ENCODE peak calls at places on chromosomes 4 and X, in seven cellular contexts. Q is HCT116, W is H1, S is K562, C is HepG2, Z is SK-N-SH, I is GM12878. F is an unnamed sample.

GRCh38 chrX:17860811-17861495 is at the start of gene RAI2:
- DNase-seq in S (peak; percentile 17), W (peak; percentile 51), I (no peak), Q (no peak), C (no peak), Z (peak; percentile 75), F (peak; percentile 12)

GRCh38 chrX:129145898-129146297 is 377.4 kb downstream of the SMARCA1 start:
- DNase-seq in I (no peak), Z (no peak), C (peak; percentile 51), Q (no peak), S (no peak), W (no peak), F (no peak)

GRCh38 chr4:65747386-65747785 is 77.1 kb upstream of the EPHA5 start:
- DNase-seq in I (no peak), Q (no peak), Z (no peak), W (no peak), S (no peak), C (no peak), F (no peak)

GRCh38 chr4:39510348-39510929 is 16.8 kb downstream of the UGDH start:
- DNase-seq in C (no peak), Q (no peak), W (no peak), Z (no peak), S (no peak), I (no peak), F (no peak)

GRCh38 chrX:650274-650673 is 19.7 kb downstream of the SHOX start:
- DNase-seq in Z (no peak), W (peak; percentile 39), S (no peak), C (no peak), I (no peak), Q (no peak), F (no peak)

GRCh38 chrX:22126311-22126710 is 94.2 kb downstream of the PHEX start:
- DNase-seq in Z (no peak), C (no peak), Q (no peak), I (no peak), W (no peak), S (no peak), F (no peak)

GRCh38 chrX:77174680-77175336 is 272.4 kb upstream of the FGF16 start:
- DNase-seq in S (no peak), Q (no peak), I (no peak), C (no peak), Z (no peak), W (no peak), F (no peak)

GRCh38 chr4:106421441-106422296 is 53.1 kb upstream of the GIMD1 start:
- DNase-seq in W (no peak), Q (no peak), Z (no peak), S (no peak), C (peak; percentile 50), I (no peak), F (peak; percentile 69)

GRCh38 chr4:36243355-36244256 is 708 bp downstream of the ARAP2 start:
- DNase-seq in C (no peak), I (no peak), S (peak; percentile 5), Q (no peak), Z (peak; percentile 4), W (peak; percentile 67), F (peak; percentile 30)

GRCh38 chr4:126778348-126778747 is 854.4 kb upstream of the INTU start:
- DNase-seq in Q (peak; percentile 10), C (no peak), I (no peak), S (peak; percentile 35), Z (no peak), W (no peak), F (no peak)

GRCh38 chr4:6956087-6956433 is 46.4 kb downstream of the TBC1D14 start:
- DNase-seq in Z (peak; percentile 6), C (no peak), W (no peak), I (no peak), Q (no peak), S (no peak), F (no peak)

GRCh38 chr4:183099537-183100297 is 660 bp downstream of the WWC2 start:
- DNase-seq in Q (no peak), C (peak; percentile 35), Z (no peak), S (peak; percentile 40), W (peak; percentile 85), I (no peak), F (peak; percentile 16)

GRCh38 chr4:92654084-92654483 is 350.3 kb downstream of the GRID2 start:
- DNase-seq in W (no peak), C (no peak), Q (no peak), S (no peak), I (no peak), Z (no peak), F (no peak)

GRCh38 chrX:115054876-115055275 is 37.5 kb upstream of the IL13RA2 start:
- DNase-seq in Q (no peak), W (no peak), C (no peak), Z (no peak), I (no peak), S (no peak), F (no peak)

GRCh38 chr4:56086073-56086521 is 137.4 kb downstream of the CEP135 start:
- DNase-seq in W (no peak), C (no peak), I (no peak), Q (no peak), S (no peak), Z (no peak), F (no peak)

GRCh38 chr4:175509320-175509719 is 302.7 kb downstream of the GPM6A start:
- DNase-seq in W (no peak), Z (no peak), S (peak; percentile 5), C (peak; percentile 12), Q (peak; percentile 42), I (no peak), F (no peak)

GRCh38 chr4:87041142-87041541 is 106.3 kb downstream of the AFF1 start:
- DNase-seq in C (no peak), Q (no peak), Z (no peak), W (no peak), I (no peak), S (no peak), F (no peak)

GRCh38 chrX:103733017-103733416 is 22.3 kb downstream of the TMEM31 start:
- DNase-seq in W (no peak), S (no peak), C (no peak), I (no peak), Q (no peak), Z (no peak), F (no peak)

DNA sequence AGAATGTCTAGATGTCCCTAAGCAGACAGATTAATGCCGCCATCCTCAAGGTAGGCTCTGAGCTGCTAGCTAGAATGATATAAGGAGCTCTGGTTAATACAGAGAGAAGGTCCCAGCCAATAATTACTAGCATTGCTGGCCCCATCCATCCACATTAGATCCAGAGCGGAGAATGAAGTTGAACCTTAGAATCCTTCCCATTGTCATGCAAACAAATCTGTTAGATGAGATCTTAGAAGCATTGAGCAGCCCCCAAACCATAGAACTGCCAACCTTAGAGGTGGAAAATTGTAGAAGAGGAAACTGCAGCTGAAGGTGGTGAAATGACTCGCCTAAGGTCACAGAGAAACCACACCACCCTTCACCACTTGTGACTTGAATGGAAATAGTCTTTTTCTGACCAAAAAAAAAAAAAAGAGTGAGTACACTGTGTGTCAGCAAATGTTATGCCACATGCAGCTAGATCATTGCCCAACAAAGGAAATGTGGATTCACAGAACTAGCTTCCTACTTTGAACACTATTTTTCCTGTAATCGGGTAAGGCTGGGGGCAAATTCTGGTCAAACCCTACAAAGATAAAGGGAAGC is 162.1 kb downstream of the SMIM20 start:
- DNase-seq in W (no peak), I (peak; percentile 84), Z (no peak), S (no peak), C (no peak), Q (no peak), F (no peak)
- TF ChIP-seq JUND in W (no peak), I (peak; percentile 59), Z (no peak), S (no peak), C (no peak), Q (peak; percentile 32), F (no peak)

DNA sequence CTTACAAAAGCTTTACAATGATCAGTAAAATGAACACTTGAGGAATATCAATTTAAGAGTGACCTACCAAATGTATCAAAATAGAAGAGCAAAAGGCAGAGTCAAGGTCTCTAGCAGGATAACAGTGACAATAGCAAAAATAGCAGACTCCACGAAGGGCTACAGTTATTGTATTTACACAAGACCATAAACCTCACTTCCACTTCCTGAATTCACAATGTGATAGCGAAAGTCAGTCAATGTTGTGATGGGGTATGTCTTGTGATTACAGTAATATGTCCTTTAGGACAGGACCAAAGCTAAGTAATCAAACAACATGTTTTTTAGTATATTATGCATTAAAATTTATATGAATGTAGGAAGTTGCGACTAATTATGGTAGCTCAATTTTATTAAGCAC is 139.6 kb downstream of the IQCM start:
- DNase-seq in Z (no peak), Q (no peak), W (no peak), I (peak; percentile 1), S (no peak), C (no peak), F (no peak)
- TF ChIP-seq JUND in Z (no peak), Q (no peak), W (no peak), I (no peak), S (no peak), C (no peak), F (no peak)

GRCh38 chrX:10795721-10796120 is 175.3 kb upstream of the MID1 start:
- DNase-seq in W (no peak), C (no peak), S (no peak), Q (no peak), I (no peak), Z (no peak), F (peak; percentile 3)
- TF ChIP-seq JUND in W (no peak), C (no peak), S (no peak), Q (no peak), I (no peak), Z (no peak), F (no peak)

GRCh38 chr4:71267244-71267643 is 71.6 kb upstream of the SLC4A4 start:
- DNase-seq in Q (no peak), W (no peak), I (no peak), Z (no peak), C (no peak), S (no peak), F (no peak)

GRCh38 chr4:71262161-71262560 is 76.7 kb upstream of the SLC4A4 start:
- DNase-seq in C (no peak), S (no peak), W (no peak), Q (no peak), Z (no peak), I (no peak), F (no peak)

GRCh38 chr4:71268156-71268555 is 70.7 kb upstream of the SLC4A4 start:
- DNase-seq in Q (no peak), S (no peak), Z (no peak), I (no peak), W (no peak), C (no peak), F (no peak)

GRCh38 chr4:71269241-71269640 is 69.6 kb upstream of the SLC4A4 start:
- DNase-seq in Q (no peak), C (no peak), Z (no peak), W (no peak), S (no peak), I (no peak), F (no peak)

DNA sequence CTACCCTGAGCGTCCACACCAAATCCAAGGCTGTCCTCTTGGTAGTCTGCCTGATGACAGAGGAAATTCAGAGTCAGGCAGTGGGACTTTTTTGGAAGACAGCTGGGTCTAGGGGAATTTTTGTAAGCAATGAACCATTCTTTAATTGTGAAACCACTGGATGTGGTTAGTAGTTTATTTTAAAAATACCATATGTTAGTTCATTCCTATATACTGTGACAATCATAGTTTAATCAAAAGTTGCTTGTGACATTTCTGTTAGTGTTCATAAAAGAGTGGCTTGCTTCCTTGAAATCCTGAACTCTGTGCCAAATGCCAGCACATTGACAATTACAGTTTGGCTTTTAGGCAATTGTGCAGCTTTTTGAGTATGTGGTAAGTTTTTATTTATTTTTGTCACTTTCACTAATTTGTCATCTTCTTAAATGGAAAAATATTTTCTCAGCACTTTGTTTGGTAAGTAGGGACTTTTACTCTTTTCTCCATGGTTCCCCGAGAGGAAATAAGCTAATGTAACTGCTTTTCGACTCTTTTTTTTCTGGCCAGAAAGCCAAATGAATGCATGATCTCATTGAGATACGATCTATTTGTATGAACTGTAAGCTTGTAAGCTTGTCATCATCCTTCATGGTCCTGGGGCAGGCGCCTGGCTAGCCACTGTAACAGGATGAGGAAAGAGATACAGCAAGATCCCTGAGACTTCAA is 72.6 kb upstream of the SLC4A4 start:
- DNase-seq in Q (no peak), I (peak; percentile 21), W (no peak), Z (no peak), C (no peak), S (no peak), F (no peak)
- TF ChIP-seq JUND in Q (no peak), I (no peak), W (no peak), Z (no peak), C (no peak), S (no peak), F (no peak)